ENCODE peak calls at places on chromosome 2, in nine cellular contexts. S is IMR-90, G is colonic mucosa, X is HCT116, M is uterus, W is Panc1, N is ascending aorta, V is fibroblast of lung, Y is transverse colon. T is an unnamed sample.
A peak's percentile ranks its signal among the peaks of the same experiment; 100 is the strongest.

GRCh38 chr2:129709030-129709955 is 270.2 kb upstream of the RAB6C start:
- DNase-seq in N (no peak), G (no peak), X (no peak), Y (no peak), S (no peak), W (no peak), M (no peak), V (no peak), T (no peak)

GRCh38 chr2:80326214-80326613 is 21.7 kb upstream of the LRRTM1 start:
- DNase-seq in W (peak; percentile 17), Y (no peak), M (no peak), N (no peak), X (no peak), S (peak; percentile 19), V (peak; percentile 27), G (no peak), T (peak; percentile 26)

GRCh38 chr2:200380833-200381542 is 74.5 kb downstream of the SPATS2L start:
- DNase-seq in N (no peak), V (peak; percentile 91), S (peak; percentile 81), Y (no peak), X (no peak), M (no peak), W (no peak), G (no peak), T (no peak)

GRCh38 chr2:199460101-199460671 is 2.4 kb upstream of the SATB2 start:
- DNase-seq in V (peak; percentile 67), X (peak; percentile 22), N (no peak), M (no peak), G (no peak), S (peak; percentile 43), Y (no peak), W (no peak), T (no peak)

GRCh38 chr2:44974064-44974715 is 32.7 kb downstream of the SIX3 start:
- DNase-seq in Y (no peak), W (no peak), X (peak; percentile 73), N (no peak), M (no peak), S (peak; percentile 37), V (peak; percentile 32), G (peak; percentile 37), T (no peak)

GRCh38 chr2:29262681-29263260 is 147.6 kb downstream of the CLIP4 start:
- DNase-seq in G (no peak), V (peak; percentile 35), M (no peak), S (no peak), W (no peak), X (no peak), N (no peak), Y (no peak), T (no peak)

GRCh38 chr2:11584530-11585056 is 50.7 kb downstream of the GREB1 start:
- DNase-seq in N (no peak), G (no peak), Y (no peak), V (no peak), W (no peak), X (no peak), S (no peak), M (no peak), T (no peak)

GRCh38 chr2:47897191-47897955 is 8.9 kb downstream of the FBXO11 start:
- DNase-seq in Y (no peak), X (no peak), V (no peak), M (no peak), W (no peak), S (no peak), G (no peak), N (no peak), T (no peak)

GRCh38 chr2:237450108-237450507 is 36.1 kb upstream of the COL6A3 start:
- DNase-seq in G (no peak), M (no peak), S (no peak), N (no peak), X (no peak), W (no peak), V (no peak), Y (no peak), T (no peak)

GRCh38 chr2:240430595-240430994 is 4.9 kb upstream of the GPC1 start:
- DNase-seq in Y (no peak), V (no peak), M (no peak), N (peak; percentile 44), X (no peak), S (no peak), W (no peak), G (peak; percentile 11), T (no peak)

GRCh38 chr2:214542866-214543265 is 132.0 kb downstream of the VWC2L start:
- DNase-seq in G (no peak), S (peak; percentile 68), V (peak; percentile 82), W (no peak), N (no peak), M (no peak), X (no peak), Y (no peak), T (no peak)

GRCh38 chr2:218888341-218888740 is 7.7 kb downstream of the WNT10A start:
- DNase-seq in V (no peak), Y (no peak), S (no peak), G (no peak), M (no peak), X (no peak), W (no peak), N (no peak), T (no peak)

GRCh38 chr2:943821-944220 is 6.8 kb upstream of the SNTG2 start:
- DNase-seq in X (no peak), M (no peak), N (no peak), V (no peak), W (no peak), Y (no peak), S (no peak), G (no peak), T (no peak)

GRCh38 chr2:20241973-20242726 is 17.2 kb upstream of the SDC1 start:
- DNase-seq in M (no peak), W (no peak), X (no peak), N (no peak), V (no peak), S (no peak), G (no peak), Y (no peak), T (no peak)

GRCh38 chr2:20247084-20247483 is 22.2 kb upstream of the SDC1 start:
- DNase-seq in W (no peak), S (no peak), G (no peak), V (no peak), N (no peak), M (no peak), X (no peak), Y (no peak), T (no peak)

DNA sequence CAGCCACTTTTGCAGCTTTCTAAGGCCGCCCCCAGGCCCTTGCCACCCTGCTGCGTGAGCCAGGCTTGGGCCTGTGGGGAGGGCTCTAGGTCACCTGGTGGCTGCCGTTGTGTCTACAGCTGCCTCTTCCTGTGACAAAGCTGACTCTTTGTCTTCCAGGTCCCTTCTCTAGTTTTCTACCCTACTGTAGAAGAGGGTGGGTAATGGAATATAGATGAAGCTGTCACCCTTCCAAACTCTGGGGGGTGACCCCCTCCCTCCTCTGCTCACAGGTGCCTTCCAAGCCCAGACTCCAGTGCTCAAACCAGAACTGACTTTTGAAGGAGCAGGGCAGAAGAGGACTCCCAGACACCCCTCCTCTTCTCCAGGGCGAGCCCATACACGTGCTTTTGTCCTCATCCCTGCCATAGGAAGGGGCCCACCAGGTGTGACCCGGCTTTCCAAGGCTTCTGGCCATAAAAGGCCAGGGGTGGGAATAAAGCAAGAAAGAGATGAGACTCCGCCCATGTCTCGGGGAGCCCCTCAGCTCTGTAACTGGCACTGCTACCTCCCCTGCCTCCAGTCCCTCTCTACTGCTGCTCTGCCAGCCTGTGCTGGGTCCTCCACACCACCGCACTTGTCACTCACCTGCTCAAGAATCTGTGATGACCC is 17.9 kb upstream of the SDC1 start:
- DNase-seq in V (no peak), N (no peak), S (no peak), W (no peak), G (no peak), Y (no peak), M (no peak), X (no peak), T (no peak)
- TF ChIP-seq CTCF in V (no peak), N (no peak), S (no peak), W (no peak), G (no peak), Y (no peak), M (no peak), X (no peak), T (no peak)

GRCh38 chr2:85550476-85550875 is 10.8 kb downstream of the GGCX start:
- DNase-seq in W (no peak), S (no peak), V (no peak), X (no peak), Y (no peak), G (no peak), M (no peak), N (no peak), T (no peak)

GRCh38 chr2:85551698-85552678 is 9.3 kb downstream of the GGCX start:
- DNase-seq in X (peak; percentile 72), V (peak; percentile 49), S (peak; percentile 74), G (peak; percentile 92), M (peak; percentile 85), W (no peak), Y (peak; percentile 91), N (peak; percentile 90), T (peak; percentile 38)

GRCh38 chr2:85554980-85555612 is 6.2 kb downstream of the GGCX start:
- DNase-seq in G (no peak), M (no peak), S (no peak), V (no peak), X (no peak), W (no peak), N (no peak), Y (no peak), T (no peak)

GRCh38 chr2:85549826-85550225 is 10.9 kb downstream of the MAT2A start:
- DNase-seq in G (no peak), W (no peak), N (no peak), X (no peak), S (peak; percentile 99), V (peak; percentile 95), Y (no peak), M (peak; percentile 29), T (peak; percentile 56)

DNA sequence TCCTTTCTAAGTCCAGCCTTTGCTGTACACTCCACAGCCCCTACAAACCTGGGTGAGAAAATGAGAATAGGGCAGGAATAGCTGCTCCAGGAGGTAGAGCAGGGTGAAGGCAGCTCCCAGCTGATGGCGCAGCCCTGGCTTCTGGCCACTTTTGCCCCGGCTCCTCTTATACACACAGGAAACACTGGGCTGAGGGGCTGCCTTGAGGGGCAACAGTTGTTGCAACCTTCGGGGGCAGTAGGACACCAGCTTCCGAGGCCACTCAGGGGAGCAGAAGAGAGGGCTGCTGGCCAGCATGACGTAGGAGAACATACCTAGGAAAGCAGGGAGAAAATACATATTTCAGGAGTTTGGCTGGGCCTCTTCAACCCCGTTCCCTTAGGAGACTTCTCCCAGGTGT is 8.1 kb downstream of the GGCX start:
- DNase-seq in S (no peak), M (no peak), X (no peak), Y (no peak), W (no peak), G (no peak), N (no peak), V (no peak), T (no peak)
- H3K36me3 ChIP-seq in S (peaks cover 46% of the 10 kb centered on the region), M (no peaks in the 10 kb centered on the region), X (peaks cover 16% of the 10 kb centered on the region), Y (no peaks in the 10 kb centered on the region), W (peaks cover 11% of the 10 kb centered on the region), G (peaks cover 4% of the 10 kb centered on the region), N (peaks cover 71% of the 10 kb centered on the region), V (peaks cover 24% of the 10 kb centered on the region), T (peaks cover 6% of the 10 kb centered on the region)

GRCh38 chr2:132811148-132811915 is 141.3 kb upstream of the LYPD1 start:
- DNase-seq in M (no peak), W (no peak), V (no peak), Y (no peak), S (no peak), N (no peak), X (no peak), G (no peak), T (no peak)
- TF ChIP-seq CTCF in M (no peak), W (no peak), V (no peak), Y (no peak), S (no peak), N (no peak), X (no peak), G (no peak), T (no peak)

GRCh38 chr2:108477062-108477461 is 28.1 kb downstream of the GCC2 start:
- DNase-seq in Y (no peak), M (no peak), V (no peak), N (no peak), S (no peak), X (no peak), W (no peak), G (no peak), T (no peak)
- H3K36me3 ChIP-seq in Y (no peaks in the 10 kb centered on the region), M (peaks cover 2% of the 10 kb centered on the region), V (peaks cover 1% of the 10 kb centered on the region), N (peaks cover 65% of the 10 kb centered on the region), S (peaks cover 28% of the 10 kb centered on the region), X (peaks cover 12% of the 10 kb centered on the region), W (peaks cover 6% of the 10 kb centered on the region), G (peaks cover 16% of the 10 kb centered on the region), T (peaks cover 2% of the 10 kb centered on the region)